ENCODE peak calls at places on chromosome 16, in five cellular contexts. U, B, C, D and I are unnamed samples.

GRCh38 chr16:62036101-62036806 is at the start of gene CDH8:
- DNase-seq in U (no peak), B (no peak), C (no peak), D (no peak), I (peak)

GRCh38 chr16:73023320-73023719 is 24.6 kb downstream of the ZFHX3 start:
- DNase-seq in U (no peak), B (no peak), C (no peak), D (no peak), I (no peak)

GRCh38 chr16:2831203-2831602 is 1.1 kb downstream of the ZG16B start:
- DNase-seq in U (no peak), B (no peak), C (no peak), D (no peak), I (no peak)

GRCh38 chr16:19672378-19672777 is 45.6 kb downstream of the KNOP1 start:
- DNase-seq in U (no peak), B (no peak), C (no peak), D (no peak), I (no peak)

GRCh38 chr16:5438591-5438990 is 341.0 kb upstream of the EEF2KMT start:
- DNase-seq in U (no peak), B (no peak), C (no peak), D (no peak), I (no peak)

GRCh38 chr16:83713597-83713996 is 94.2 kb upstream of the HSBP1 start:
- DNase-seq in U (no peak), B (no peak), C (no peak), D (no peak), I (no peak)

GRCh38 chr16:86457621-86458456 is 52.5 kb upstream of the FOXF1 start:
- DNase-seq in U (no peak), B (no peak), C (no peak), D (no peak), I (no peak)

GRCh38 chr16:2159052-2159838 is 3.7 kb downstream of the TRAF7 start:
- DNase-seq in U (no peak), B (no peak), C (no peak), D (peak), I (no peak)

GRCh38 chr16:1043831-1044514 is 28.6 kb upstream of the SSTR5 start:
- DNase-seq in U (no peak), B (no peak), C (no peak), D (no peak), I (no peak)

GRCh38 chr16:84729716-84730320 is 30.0 kb downstream of the USP10 start:
- DNase-seq in U (peak), B (no peak), C (no peak), D (no peak), I (no peak)

GRCh38 chr16:12709807-12710206 is 93.9 kb downstream of the CPPED1 start:
- DNase-seq in U (no peak), B (no peak), C (no peak), D (no peak), I (no peak)

GRCh38 chr16:17374668-17375255 is 96.0 kb downstream of the XYLT1 start:
- DNase-seq in U (no peak), B (no peak), C (no peak), D (no peak), I (no peak)

GRCh38 chr16:55433030-55433429 is 46.0 kb upstream of the MMP2 start:
- DNase-seq in U (no peak), B (no peak), C (no peak), D (no peak), I (no peak)

GRCh38 chr16:19926449-19927390 is 42.1 kb upstream of the GPRC5B start:
- DNase-seq in U (peak), B (no peak), C (no peak), D (no peak), I (peak)

GRCh38 chr16:74748710-74749073 is 25.9 kb downstream of the FA2H start:
- DNase-seq in U (no peak), B (no peak), C (no peak), D (no peak), I (no peak)

GRCh38 chr16:14485131-14485551 is 144.9 kb downstream of the PARN start:
- DNase-seq in U (no peak), B (no peak), C (no peak), D (no peak), I (no peak)

GRCh38 chr16:4323845-4324478 is 8.1 kb downstream of the GLIS2 start:
- DNase-seq in U (no peak), B (no peak), C (peak), D (no peak), I (no peak)

GRCh38 chr16:64882385-64882784 is 239.5 kb downstream of the CDH11 start:
- DNase-seq in U (no peak), B (no peak), C (peak), D (peak), I (no peak)

GRCh38 chr16:52991572-52991971 is 61.1 kb downstream of the CHD9NB start:
- DNase-seq in U (no peak), B (no peak), C (no peak), D (no peak), I (no peak)

GRCh38 chr16:73890524-73891500 is 405.8 kb upstream of the PSMD7 start:
- DNase-seq in U (no peak), B (no peak), C (no peak), D (peak), I (no peak)

GRCh38 chr16:89556750-89557149 is 3.7 kb upstream of the RPL13 start:
- DNase-seq in U (no peak), B (no peak), C (no peak), D (no peak), I (no peak)

GRCh38 chr16:68732068-68732680 is 4.9 kb upstream of the CDH1 start:
- DNase-seq in U (peak), B (no peak), C (no peak), D (peak), I (no peak)

GRCh38 chr16:21233521-21234150 is at the start of gene ANKS4B:
- DNase-seq in U (no peak), B (no peak), C (no peak), D (peak), I (no peak)

GRCh38 chr16:68893710-68894705 is 50.7 kb downstream of the TANGO6 start:
- DNase-seq in U (peak), B (no peak), C (peak), D (peak), I (no peak)

DNA sequence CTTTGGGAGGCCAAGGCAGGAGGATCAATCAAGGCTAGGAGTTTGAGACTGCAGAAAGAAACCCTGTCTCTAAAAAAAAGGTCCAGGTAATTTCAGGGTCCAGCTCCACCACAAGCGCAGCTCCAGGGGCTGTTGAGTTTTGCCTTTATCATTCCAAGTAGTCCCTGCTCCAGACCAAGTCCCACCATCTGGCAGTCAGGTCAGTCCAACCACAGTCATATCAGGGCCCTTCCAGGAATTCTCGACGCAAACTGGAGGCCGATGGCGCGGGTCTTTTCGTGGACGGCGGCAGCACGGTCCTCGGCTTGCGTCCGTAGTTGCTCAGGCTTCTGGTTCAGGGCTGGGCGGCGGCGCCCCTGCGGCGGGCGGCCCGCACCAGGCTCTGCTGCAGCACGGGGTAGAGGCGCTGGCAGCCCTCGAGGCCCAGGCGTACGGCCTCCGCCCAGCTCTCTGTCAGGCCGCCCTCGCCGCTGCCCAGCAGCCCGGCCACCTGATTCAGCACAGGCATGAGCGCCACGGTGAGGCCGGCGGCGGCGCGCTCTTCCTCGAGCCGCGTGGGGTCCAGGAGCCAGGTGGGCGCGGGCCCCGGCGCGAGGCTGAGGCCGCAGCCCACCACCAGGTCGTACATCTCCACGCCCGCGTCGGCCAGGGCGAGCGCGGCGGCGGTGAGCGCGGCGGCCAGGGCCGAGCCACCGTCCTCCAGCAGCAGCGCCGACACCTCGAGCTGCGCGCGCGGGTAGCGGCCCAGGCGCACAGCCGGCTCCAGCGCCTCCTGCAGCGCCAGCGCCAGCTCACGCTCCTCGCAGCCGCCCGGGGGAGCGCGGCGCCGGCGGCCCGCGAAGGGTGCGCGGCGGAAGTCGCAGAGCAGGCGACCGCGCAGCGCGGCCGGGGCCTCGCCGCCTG is 741 bp downstream of the EXOSC6 start:
- DNase-seq in U (peak), B (peak), C (no peak), D (peak), I (no peak)
- TF ChIP-seq CTCF in U (no peak), B (no peak), C (no peak), D (no peak), I (no peak)

GRCh38 chr16:81705261-81705660 is 73.8 kb upstream of the PLCG2 start:
- DNase-seq in U (no peak), B (no peak), C (peak), D (no peak), I (no peak)

GRCh38 chr16:81701296-81701970 is 77.7 kb upstream of the PLCG2 start:
- DNase-seq in U (no peak), B (no peak), C (no peak), D (no peak), I (no peak)

GRCh38 chr16:81702506-81702905 is 76.6 kb upstream of the PLCG2 start:
- DNase-seq in U (no peak), B (no peak), C (no peak), D (no peak), I (no peak)

GRCh38 chr16:81700780-81701165 is 78.3 kb upstream of the PLCG2 start:
- DNase-seq in U (no peak), B (no peak), C (no peak), D (no peak), I (no peak)

GRCh38 chr16:81703177-81704155 is 75.6 kb upstream of the PLCG2 start:
- DNase-seq in U (peak), B (no peak), C (peak), D (peak), I (no peak)
- TF ChIP-seq CTCF in U (no peak), B (no peak), C (no peak), D (no peak), I (no peak)

GRCh38 chr16:88447881-88448280 is 5.2 kb upstream of the ZFPM1 start:
- DNase-seq in U (no peak), B (no peak), C (no peak), D (no peak), I (no peak)

GRCh38 chr16:88445583-88445960 is 7.5 kb upstream of the ZFPM1 start:
- DNase-seq in U (no peak), B (no peak), C (no peak), D (no peak), I (no peak)

GRCh38 chr16:88444826-88445582 is 8.1 kb upstream of the ZFPM1 start:
- DNase-seq in U (no peak), B (no peak), C (no peak), D (no peak), I (no peak)

GRCh38 chr16:88446736-88447135 is 6.3 kb upstream of the ZFPM1 start:
- DNase-seq in U (no peak), B (no peak), C (no peak), D (no peak), I (no peak)

GRCh38 chr16:88446061-88446460 is 7.0 kb upstream of the ZFPM1 start:
- DNase-seq in U (no peak), B (no peak), C (no peak), D (no peak), I (no peak)
- TF ChIP-seq CTCF in U (no peak), B (no peak), C (no peak), D (no peak), I (no peak)

DNA sequence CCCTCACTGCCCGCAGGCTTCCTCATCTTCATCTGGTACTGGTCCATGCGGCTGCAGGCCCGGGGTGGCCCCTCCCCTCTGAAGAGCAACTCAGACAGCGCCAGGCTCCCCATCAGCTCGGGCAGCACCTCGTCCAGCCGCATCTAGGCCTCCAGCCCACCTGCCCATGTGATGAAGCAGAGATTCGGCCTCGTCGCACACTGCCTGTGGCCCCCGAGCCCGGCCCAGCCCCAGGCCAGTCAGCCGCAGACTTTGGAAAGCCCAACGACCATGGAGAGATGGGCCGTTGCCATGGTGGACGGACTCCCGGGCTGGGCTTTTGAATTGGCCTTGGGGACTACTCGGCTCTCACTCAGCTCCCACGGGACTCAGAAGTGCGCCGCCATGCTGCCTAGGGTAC is 4.7 kb upstream of the ADGRG3 start:
- DNase-seq in U (no peak), B (no peak), C (no peak), D (no peak), I (no peak)
- TF ChIP-seq CTCF in U (no peak), B (no peak), C (no peak), D (no peak), I (no peak)

GRCh38 chr16:11372073-11372923 is 27.0 kb downstream of the RMI2 start:
- DNase-seq in U (no peak), B (no peak), C (no peak), D (no peak), I (no peak)
- TF ChIP-seq CTCF in U (no peak), B (no peak), C (no peak), D (no peak), I (peak)

GRCh38 chr16:10681310-10682308 is 13.1 kb downstream of the TEKT5 start:
- DNase-seq in U (no peak), B (no peak), C (no peak), D (no peak), I (peak)

GRCh38 chr16:10684541-10685151 is 10.1 kb downstream of the TEKT5 start:
- DNase-seq in U (no peak), B (no peak), C (no peak), D (no peak), I (peak)

GRCh38 chr16:10685709-10686108 is 9.0 kb downstream of the TEKT5 start:
- DNase-seq in U (no peak), B (no peak), C (no peak), D (no peak), I (peak)

GRCh38 chr16:10682604-10683003 is 12.1 kb downstream of the TEKT5 start:
- DNase-seq in U (no peak), B (no peak), C (no peak), D (no peak), I (no peak)

DNA sequence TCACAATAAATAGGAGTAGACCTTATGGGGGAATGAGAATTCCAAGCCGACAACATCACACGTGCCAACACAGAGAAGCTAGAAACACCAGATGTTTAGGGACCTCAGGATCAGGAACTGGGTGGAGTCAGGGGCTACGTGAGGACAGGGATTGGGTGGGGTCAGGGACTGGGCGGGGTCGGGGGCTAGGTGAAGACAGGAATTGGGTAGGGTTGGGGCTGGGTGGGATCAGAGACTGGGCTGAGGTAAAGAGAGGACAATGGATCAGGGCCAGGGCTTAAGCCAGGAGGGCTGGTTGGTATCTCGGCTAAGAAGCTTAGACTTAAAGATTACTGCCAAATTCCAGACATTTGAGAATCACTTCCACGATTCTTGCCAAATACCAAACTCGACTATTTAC is 11.6 kb downstream of the TEKT5 start:
- DNase-seq in U (no peak), B (no peak), C (no peak), D (no peak), I (peak)
- TF ChIP-seq CTCF in U (no peak), B (no peak), C (no peak), D (no peak), I (no peak)

GRCh38 chr16:87735270-87736002 is 30.4 kb downstream of the KLHDC4 start:
- DNase-seq in U (no peak), B (no peak), C (no peak), D (no peak), I (no peak)
- TF ChIP-seq CTCF in U (no peak), B (no peak), C (no peak), D (no peak), I (no peak)

GRCh38 chr16:50744911-50745310 is 3.0 kb downstream of the CYLD start:
- DNase-seq in U (peak), B (no peak), C (no peak), D (no peak), I (no peak)

GRCh38 chr16:50743575-50744225 is 1.8 kb downstream of the CYLD start:
- DNase-seq in U (no peak), B (no peak), C (no peak), D (no peak), I (no peak)

GRCh38 chr16:50751528-50751927 is 9.6 kb downstream of the CYLD start:
- DNase-seq in U (no peak), B (peak), C (no peak), D (no peak), I (no peak)

GRCh38 chr16:50745940-50746339 is 4.1 kb downstream of the CYLD start:
- DNase-seq in U (no peak), B (no peak), C (no peak), D (no peak), I (no peak)

GRCh38 chr16:50747206-50747956 is 5.5 kb downstream of the CYLD start:
- DNase-seq in U (peak), B (peak), C (no peak), D (no peak), I (no peak)
- TF ChIP-seq CTCF in U (peak), B (peak), C (peak), D (no peak), I (peak)